ENCODE peak calls at places on chromosomes 1 and 21, in five cellular contexts. V is suprapubic skin, N is neural crest cell, I is BJ, C is fibroblast of mammary gland. P is an unnamed sample.

GRCh38 chr1:225651872-225652725 is 824 bp downstream of the ENAH start:
- DNase-seq in I (no peak), V (no peak), C (peak; percentile 41), N (no peak), P (peak; percentile 55)

GRCh38 chr1:66919828-66920227 is 4.8 kb downstream of the DNAI4 start:
- DNase-seq in V (no peak), N (no peak), C (no peak), I (no peak), P (no peak)

GRCh38 chr1:157112186-157112867 is 12.7 kb upstream of the ETV3L start:
- DNase-seq in N (no peak), V (no peak), I (no peak), C (no peak), P (no peak)

GRCh38 chr1:196856053-196856452 is 31.8 kb upstream of the CFHR4 start:
- DNase-seq in C (no peak), V (no peak), I (no peak), N (no peak), P (no peak)

GRCh38 chr1:114719424-114719787 is 2.8 kb upstream of the NRAS start:
- DNase-seq in I (no peak), C (peak; percentile 53), N (no peak), V (no peak), P (no peak)

GRCh38 chr1:44826375-44827196 is 16.5 kb downstream of the PTCH2 start:
- DNase-seq in V (peak; percentile 77), N (no peak), I (no peak), C (peak; percentile 62), P (no peak)

GRCh38 chr21:45333583-45334121 is 46.0 kb upstream of the POFUT2 start:
- DNase-seq in N (no peak), C (no peak), V (peak; percentile 57), I (no peak), P (no peak)

GRCh38 chr1:11701551-11701961 is 10.0 kb downstream of the DRAXIN start:
- DNase-seq in I (no peak), C (no peak), N (no peak), V (no peak), P (no peak)

GRCh38 chr1:44808063-44808937 is at the start of gene BTBD19:
- DNase-seq in V (peak; percentile 93), N (peak; percentile 70), C (peak; percentile 89), I (no peak), P (peak; percentile 96)

GRCh38 chr1:67574221-67574620 is 110.8 kb upstream of the GADD45A start:
- DNase-seq in V (no peak), C (no peak), I (no peak), N (no peak), P (no peak)

GRCh38 chr1:44831516-44831915 is 11.5 kb downstream of the PTCH2 start:
- DNase-seq in N (no peak), I (no peak), C (no peak), V (no peak), P (no peak)

GRCh38 chr1:178528963-178529355 is 16.1 kb downstream of the TEX35 start:
- DNase-seq in I (no peak), N (no peak), C (no peak), V (peak; percentile 19), P (no peak)

GRCh38 chr1:200731654-200732332 is 6.9 kb upstream of the CAMSAP2 start:
- DNase-seq in I (no peak), N (no peak), V (no peak), C (no peak), P (no peak)

GRCh38 chr1:155324717-155325595 is 4.3 kb downstream of the RUSC1 start:
- DNase-seq in C (peak; percentile 45), V (peak; percentile 84), I (no peak), N (peak; percentile 56), P (peak; percentile 54)

GRCh38 chr21:44522753-44523204 is 17.2 kb downstream of the KRTAP10-1 start:
- DNase-seq in N (no peak), V (no peak), C (no peak), I (no peak), P (no peak)

GRCh38 chr1:84294751-84295150 is 6.8 kb upstream of the SAMD13 start:
- DNase-seq in C (no peak), V (no peak), N (no peak), I (no peak), P (no peak)

GRCh38 chr1:58107943-58108342 is 438.6 kb downstream of the OMA1 start:
- DNase-seq in C (no peak), N (no peak), V (no peak), I (no peak), P (no peak)

GRCh38 chr1:147185442-147185841 is 13.2 kb upstream of the PRKAB2 start:
- DNase-seq in N (no peak), C (no peak), V (no peak), I (no peak), P (no peak)

GRCh38 chr1:203440780-203441179 is 34.8 kb upstream of the PRELP start:
- DNase-seq in C (peak; percentile 58), I (no peak), N (no peak), V (peak; percentile 87), P (peak; percentile 75)

GRCh38 chr1:167186198-167186750 is 34.4 kb upstream of the POU2F1 start:
- DNase-seq in I (no peak), V (no peak), N (no peak), C (no peak), P (no peak)

GRCh38 chr21:32463889-32464300 is 51.4 kb downstream of the EVA1C start:
- DNase-seq in V (no peak), C (peak; percentile 95), N (no peak), I (peak; percentile 71), P (peak; percentile 99)

GRCh38 chr1:3965693-3966092 is 65.6 kb upstream of the C1orf174 start:
- DNase-seq in N (no peak), C (no peak), I (no peak), V (no peak), P (no peak)

GRCh38 chr1:34683616-34684015 is 71.2 kb upstream of the GJB5 start:
- DNase-seq in N (no peak), V (no peak), C (no peak), I (no peak), P (no peak)

GRCh38 chr1:153652795-153653507 is 5.6 kb upstream of the SNAPIN start:
- DNase-seq in I (no peak), N (no peak), C (peak; percentile 53), V (peak; percentile 57), P (no peak)

GRCh38 chr1:88873737-88874374 is 17.5 kb downstream of the GTF2B start:
- DNase-seq in C (no peak), I (no peak), N (no peak), V (no peak), P (peak; percentile 90)

GRCh38 chr1:3625151-3625907 is 514 bp downstream of the TPRG1L start:
- DNase-seq in N (no peak), I (no peak), C (peak; percentile 22), V (no peak), P (peak; percentile 41)

GRCh38 chr1:165124772-165125171 is 231.7 kb downstream of the LMX1A start:
- DNase-seq in I (no peak), C (peak; percentile 11), V (no peak), N (no peak), P (no peak)

GRCh38 chr1:165134431-165134830 is 222.1 kb downstream of the LMX1A start:
- DNase-seq in N (no peak), C (no peak), I (no peak), V (no peak), P (no peak)

DNA sequence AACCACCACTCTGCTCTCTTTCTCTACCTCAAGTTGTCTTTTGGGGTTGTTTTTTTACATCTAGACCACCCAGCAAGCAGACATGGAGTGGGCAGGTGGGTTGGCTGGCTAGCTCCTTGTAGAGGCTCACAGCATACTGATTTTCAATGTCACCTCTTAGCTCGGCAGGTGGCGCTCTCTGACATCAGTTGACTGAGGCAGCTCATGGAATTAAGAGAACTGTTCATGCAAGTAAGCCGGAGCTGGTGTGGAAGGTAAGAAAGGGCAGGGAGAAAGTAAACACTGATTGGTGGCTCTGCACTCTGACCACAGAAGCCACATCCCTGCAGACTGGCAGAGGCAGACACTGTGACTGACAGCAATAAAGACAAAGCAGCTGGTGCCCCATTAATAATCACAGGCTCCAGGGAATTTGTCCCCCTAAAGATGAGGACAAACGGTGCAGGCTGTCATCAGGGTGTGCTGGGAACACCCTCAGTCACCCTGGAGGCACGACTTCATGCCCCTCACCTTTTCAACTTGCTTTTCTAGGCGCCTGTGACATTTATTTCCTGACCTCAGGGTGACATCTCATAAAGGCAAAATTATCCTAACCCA is 226.8 kb downstream of the LMX1A start:
- DNase-seq in C (peak; percentile 44), V (no peak), I (no peak), N (peak; percentile 72), P (peak; percentile 33)
- TF ChIP-seq CTCF in C (peak; percentile 57), V (no peak), I (peak; percentile 58), N (peak; percentile 72), P (peak; percentile 51)

GRCh38 chr1:92080128-92080985 is at the start of gene BTBD8:
- DNase-seq in I (peak; percentile 35), N (peak; percentile 59), V (peak; percentile 94), C (peak; percentile 73), P (peak; percentile 59)
- TF ChIP-seq CTCF in I (no peak), N (no peak), V (no peak), C (no peak), P (no peak)

GRCh38 chr1:117642963-117643362 is 37.1 kb downstream of the TENT5C start:
- DNase-seq in I (no peak), V (no peak), N (no peak), C (no peak), P (no peak)

GRCh38 chr1:117645343-117645742 is 39.5 kb downstream of the TENT5C start:
- DNase-seq in I (no peak), V (no peak), N (no peak), C (no peak), P (no peak)

GRCh38 chr1:117643601-117644000 is 37.8 kb downstream of the TENT5C start:
- DNase-seq in N (no peak), I (no peak), V (no peak), C (no peak), P (no peak)

GRCh38 chr1:117646007-117646913 is 40.4 kb downstream of the TENT5C start:
- DNase-seq in C (peak; percentile 55), I (peak; percentile 24), N (no peak), V (no peak), P (no peak)

DNA sequence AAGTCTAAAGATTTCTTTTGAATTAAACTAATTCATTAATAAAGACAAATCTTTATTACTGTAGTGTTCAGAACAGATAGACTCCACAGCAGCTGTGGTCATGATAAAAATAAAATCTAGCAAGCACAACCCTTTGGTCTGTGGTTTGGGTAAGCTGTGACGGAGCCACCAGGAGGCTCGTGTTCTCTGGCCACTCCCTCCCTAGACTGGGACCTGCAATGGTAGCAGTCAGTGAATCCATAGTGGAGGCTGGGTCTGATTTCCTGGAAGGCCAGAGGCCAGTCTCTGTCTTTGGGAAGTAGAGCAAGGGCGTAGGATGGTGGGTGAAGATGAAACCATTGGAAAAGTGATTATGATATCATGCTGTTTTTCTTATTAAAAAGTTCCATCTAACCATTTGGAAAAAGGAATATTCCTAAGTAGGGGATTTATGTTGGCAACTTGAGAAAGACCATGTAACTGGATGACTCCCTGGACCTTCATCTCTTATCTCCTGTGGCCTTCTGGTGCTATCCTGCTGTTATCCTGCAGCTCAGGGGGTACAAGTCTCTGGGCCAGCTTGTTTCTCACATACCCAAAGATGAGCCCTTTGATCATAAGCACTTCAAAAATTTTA is 39.0 kb downstream of the TENT5C start:
- DNase-seq in N (no peak), C (no peak), I (no peak), V (no peak), P (no peak)
- TF ChIP-seq CTCF in N (no peak), C (no peak), I (no peak), V (no peak), P (no peak)

DNA sequence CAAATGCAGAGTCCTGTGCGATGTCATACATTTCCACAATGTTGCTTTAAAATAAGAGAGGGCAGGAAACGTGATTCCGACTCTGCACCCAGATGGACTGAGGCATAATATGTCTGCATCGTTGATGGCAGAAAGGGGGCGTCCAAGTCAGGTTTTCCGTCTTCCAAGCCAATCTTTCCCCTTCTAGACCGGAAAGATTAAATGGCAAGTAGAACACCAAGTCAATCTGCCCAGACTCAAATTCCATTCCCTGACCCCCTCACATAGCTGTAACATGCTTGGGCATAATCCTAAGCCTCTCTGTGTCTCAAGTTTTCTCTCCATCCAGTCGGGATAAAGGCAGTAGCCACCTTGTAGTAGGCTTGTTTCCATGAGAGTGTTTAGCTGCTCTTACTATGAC is 14.4 kb downstream of the PCP4 start:
- DNase-seq in I (no peak), V (no peak), N (no peak), C (no peak), P (no peak)
- TF ChIP-seq CTCF in I (no peak), V (no peak), N (no peak), C (no peak), P (no peak)